ENCODE peak calls at places on chromosomes 4 and X, in seven cellular contexts. H is choroid plexus epithelial cell, B is breast epithelium, I is kidney epithelial cell, R is brain microvascular endothelial cell, G is PC-3, C is fibroblast of lung. W is an unnamed sample.

GRCh38 chrX:114599305-114599704 is 15.4 kb downstream of the HTR2C start:
- DNase-seq in R (no peak), I (no peak), B (no peak), H (no peak), C (peak; percentile 13), G (peak; percentile 20), W (no peak)

GRCh38 chrX:74420194-74421035 is 878 bp upstream of the SLC16A2 start:
- DNase-seq in B (peak; percentile 57), C (peak; percentile 70), G (peak; percentile 70), I (no peak), H (peak; percentile 38), R (peak; percentile 11), W (peak; percentile 19)

GRCh38 chrX:143571521-143571920 is 54.2 kb upstream of the SPANXN3 start:
- DNase-seq in R (peak; percentile 5), G (peak; percentile 27), I (no peak), C (no peak), B (no peak), H (peak; percentile 0), W (no peak)

GRCh38 chr4:13445841-13446790 is 38.0 kb downstream of the RAB28 start:
- DNase-seq in R (no peak), G (no peak), I (no peak), B (no peak), H (no peak), C (no peak), W (no peak)

GRCh38 chr4:4803216-4803903 is 56.1 kb upstream of the MSX1 start:
- DNase-seq in B (no peak), C (peak; percentile 12), I (no peak), H (no peak), G (no peak), R (no peak), W (no peak)

GRCh38 chr4:128917781-128918180 is 108.3 kb downstream of the JADE1 start:
- DNase-seq in C (no peak), R (no peak), H (no peak), B (no peak), G (no peak), I (no peak), W (no peak)

GRCh38 chr4:29079260-29079659 is 1640.9 kb upstream of the PCDH7 start:
- DNase-seq in H (no peak), C (no peak), G (no peak), R (no peak), B (no peak), I (no peak), W (no peak)

GRCh38 chr4:38923746-38924145 is 56.1 kb downstream of the FAM114A1 start:
- DNase-seq in R (no peak), G (no peak), C (no peak), I (peak; percentile 21), H (no peak), B (no peak), W (no peak)

GRCh38 chr4:54101190-54102041 is 1.5 kb downstream of the GSX2 start:
- DNase-seq in G (no peak), I (no peak), B (no peak), C (no peak), R (no peak), H (no peak), W (no peak)

GRCh38 chr4:1693131-1693896 is 9.2 kb upstream of the FAM53A start:
- DNase-seq in C (peak; percentile 67), H (peak; percentile 92), R (peak; percentile 38), G (peak; percentile 74), B (peak; percentile 83), I (no peak), W (peak; percentile 62)

GRCh38 chr4:110869862-110870577 is 247.1 kb upstream of the PITX2 start:
- DNase-seq in H (no peak), B (no peak), R (no peak), C (no peak), I (no peak), G (no peak), W (no peak)

GRCh38 chrX:7927259-7928167 is at the start of gene PNPLA4:
- DNase-seq in R (peak; percentile 64), B (peak; percentile 76), I (peak; percentile 39), H (peak; percentile 80), G (peak; percentile 87), C (peak; percentile 76), W (peak; percentile 18)

GRCh38 chr4:7638463-7638862 is 203.7 kb upstream of the PSAPL1 start:
- DNase-seq in I (no peak), C (no peak), R (no peak), H (no peak), B (no peak), G (no peak), W (no peak)

GRCh38 chr4:26916195-26916594 is 55.6 kb downstream of the STIM2 start:
- DNase-seq in H (peak; percentile 60), B (no peak), C (no peak), I (no peak), G (no peak), R (peak; percentile 8), W (no peak)

GRCh38 chr4:61614256-61614655 is 414.1 kb downstream of the ADGRL3 start:
- DNase-seq in G (peak; percentile 61), C (peak; percentile 46), R (no peak), B (no peak), I (no peak), H (peak; percentile 10), W (no peak)

GRCh38 chrX:41300758-41301437 is 33.1 kb upstream of the DDX3X start:
- DNase-seq in H (peak; percentile 80), G (peak; percentile 42), B (no peak), R (peak; percentile 49), I (no peak), C (peak; percentile 50), W (no peak)

GRCh38 chr4:182454440-182455013 is 211.3 kb downstream of the TENM3 start:
- DNase-seq in C (peak; percentile 38), B (no peak), H (peak; percentile 23), I (no peak), R (no peak), G (no peak), W (no peak)

GRCh38 chr4:156888762-156889161 is 82.8 kb downstream of the PDGFC start:
- DNase-seq in H (peak; percentile 81), R (peak; percentile 42), C (peak; percentile 92), G (peak; percentile 46), I (peak; percentile 90), B (no peak), W (peak; percentile 13)

GRCh38 chr4:169811476-169811875 is 53.7 kb upstream of the HPF1 start:
- DNase-seq in C (no peak), I (no peak), H (no peak), G (no peak), B (no peak), R (peak; percentile 7), W (no peak)

GRCh38 chrX:114532093-114532805 is 51.6 kb upstream of the HTR2C start:
- DNase-seq in B (no peak), C (peak; percentile 31), G (peak; percentile 23), H (no peak), R (no peak), I (no peak), W (no peak)

GRCh38 chr4:47641755-47642154 is 156.7 kb downstream of the ATP10D start:
- DNase-seq in H (peak; percentile 70), R (peak; percentile 12), I (no peak), G (no peak), B (no peak), C (peak; percentile 46), W (no peak)

GRCh38 chrX:63930140-63930539 is 145.1 kb upstream of the ARHGEF9 start:
- DNase-seq in G (peak; percentile 14), C (no peak), B (no peak), H (peak; percentile 1), R (no peak), I (no peak), W (no peak)

GRCh38 chr4:93994175-93994994 is 165.8 kb downstream of the ATOH1 start:
- DNase-seq in C (no peak), H (no peak), I (no peak), G (no peak), B (no peak), R (no peak), W (no peak)

GRCh38 chr4:108693211-108693610 is 42.8 kb downstream of the OSTC start:
- DNase-seq in H (no peak), G (no peak), R (no peak), C (peak; percentile 38), I (no peak), B (no peak), W (no peak)

GRCh38 chr4:40731792-40732245 is 17.9 kb upstream of the NSUN7 start:
- DNase-seq in G (no peak), B (no peak), I (no peak), C (no peak), R (no peak), H (no peak), W (no peak)

GRCh38 chrX:119602701-119603255 is 3.4 kb downstream of the NKRF start:
- DNase-seq in B (no peak), C (no peak), R (no peak), I (no peak), G (no peak), H (no peak), W (no peak)

GRCh38 chrX:119604778-119605177 is 1.4 kb downstream of the NKRF start:
- DNase-seq in I (no peak), H (peak; percentile 4), C (no peak), B (no peak), R (no peak), G (no peak), W (no peak)

GRCh38 chrX:119605398-119605738 is 856 bp downstream of the NKRF start:
- DNase-seq in C (no peak), G (no peak), R (no peak), I (no peak), H (peak; percentile 2), B (no peak), W (no peak)

GRCh38 chrX:119606508-119607389 is 525 bp upstream of the NKRF start:
- DNase-seq in H (peak; percentile 60), I (peak; percentile 61), B (no peak), C (peak; percentile 39), R (no peak), G (no peak), W (peak; percentile 1)

GRCh38 chrX:119605739-119606507 is at the start of gene NKRF:
- DNase-seq in H (peak; percentile 93), G (peak; percentile 95), I (no peak), C (peak; percentile 81), B (peak; percentile 85), R (peak; percentile 87), W (peak; percentile 81)
- TF ChIP-seq CTCF in H (no peak), G (no peak), I (no peak), C (no peak), B (no peak), R (no peak), W (no peak)

GRCh38 chrX:12949205-12949926 is 25.5 kb upstream of the TMSB4X start:
- DNase-seq in R (no peak), I (no peak), H (peak; percentile 56), B (no peak), C (peak; percentile 68), G (no peak), W (no peak)
- H3K4me3 ChIP-seq in R (no peak overlapping the region), I (no peak overlapping the region), H (no peak overlapping the region), B (no peak overlapping the region), C (no peak overlapping the region), G (no peak overlapping the region), W (no peak overlapping the region)

GRCh38 chrX:133335027-133335426 is 80.3 kb downstream of the GPC4 start:
- DNase-seq in I (no peak), H (peak; percentile 54), B (no peak), C (peak; percentile 33), G (peak; percentile 50), R (peak; percentile 5), W (peak; percentile 24)
- TF ChIP-seq CTCF in I (peak; percentile 47), H (peak; percentile 71), B (peak; percentile 39), C (peak; percentile 57), G (peak; percentile 71), R (peak; percentile 67), W (peak; percentile 59)

DNA sequence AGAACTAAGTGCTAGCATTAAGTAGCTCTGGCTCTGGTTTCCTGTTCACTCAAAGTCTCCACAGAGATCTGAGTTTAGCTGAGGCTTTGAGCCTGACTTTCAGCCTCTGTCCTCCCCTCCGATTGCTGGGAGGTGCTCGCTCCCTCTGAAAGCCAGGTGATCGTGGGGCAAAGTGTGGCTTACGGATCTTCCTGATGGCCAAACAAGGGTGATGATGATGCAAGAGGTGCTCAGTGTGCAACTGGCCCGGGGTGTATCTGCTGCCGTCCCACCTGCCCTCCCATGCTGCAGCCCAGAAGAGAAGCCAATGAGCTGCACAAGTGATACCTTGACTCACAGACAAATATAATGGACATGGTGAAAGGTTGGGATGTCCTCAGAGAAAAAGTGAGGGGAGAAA is 169.2 kb upstream of the TBC1D9 start:
- DNase-seq in G (no peak), C (no peak), B (no peak), H (no peak), R (no peak), I (no peak), W (no peak)
- H3K4me3 ChIP-seq in G (no peak overlapping the region), C (no peak overlapping the region), B (no peak overlapping the region), H (no peak overlapping the region), R (no peak overlapping the region), I (no peak overlapping the region), W (no peak overlapping the region)